ENCODE peak calls at places on chromosomes 13 and 19, in four cellular contexts. K, B, T and L are unnamed samples.

GRCh38 chr19:33796164-33797100 is at the start of gene KCTD15:
- DNase-seq in K (peak), B (peak), T (peak), L (peak)

GRCh38 chr19:35090160-35090794 is 25.3 kb upstream of the FXYD3 start:
- DNase-seq in K (peak), B (peak), T (peak), L (no peak)

GRCh38 chr13:78978381-78978998 is 319.5 kb upstream of the OBI1 start:
- DNase-seq in B (no peak), K (peak), T (peak), L (peak)

GRCh38 chr19:32407004-32407992 is 1.7 kb downstream of the DPY19L3 start:
- DNase-seq in T (peak), B (no peak), K (peak), L (no peak)

GRCh38 chr13:60226507-60226906 is 62.8 kb upstream of the DIAPH3 start:
- DNase-seq in T (peak), K (peak), B (no peak), L (no peak)

GRCh38 chr19:28327905-28328304 is 885.0 kb downstream of the UQCRFS1 start:
- DNase-seq in T (no peak), B (no peak), K (no peak), L (no peak)

GRCh38 chr13:61727714-61728275 is 312.1 kb upstream of the PCDH20 start:
- DNase-seq in T (no peak), B (no peak), K (no peak), L (no peak)

GRCh38 chr13:40377783-40378182 is 288.7 kb downstream of the FOXO1 start:
- DNase-seq in T (no peak), B (no peak), K (no peak), L (no peak)

GRCh38 chr19:7631577-7631976 is 1.9 kb downstream of the PCP2 start:
- DNase-seq in B (no peak), T (no peak), K (no peak), L (no peak)

GRCh38 chr13:80360298-80360827 is 19.4 kb upstream of the SPRY2 start:
- DNase-seq in B (no peak), T (no peak), K (no peak), L (no peak)

GRCh38 chr13:101618440-101619187 is 166.1 kb downstream of the ITGBL1 start:
- DNase-seq in K (no peak), B (no peak), T (no peak), L (no peak)

GRCh38 chr13:54210397-54211050 is 1181.9 kb downstream of the OLFM4 start:
- DNase-seq in T (no peak), K (no peak), B (no peak), L (no peak)

GRCh38 chr13:31638577-31638976 is 100.7 kb upstream of the RXFP2 start:
- DNase-seq in T (no peak), B (no peak), K (no peak), L (no peak)

GRCh38 chr13:33326246-33326645 is 40.7 kb upstream of the STARD13 start:
- DNase-seq in T (no peak), B (no peak), K (no peak), L (no peak)

GRCh38 chr13:65605386-65605785 is 1624.8 kb downstream of the PCDH9 start:
- DNase-seq in B (no peak), K (no peak), T (no peak), L (no peak)

GRCh38 chr19:1130801-1131717 is 27.3 kb downstream of the GPX4 start:
- DNase-seq in T (no peak), K (no peak), B (no peak), L (no peak)

GRCh38 chr19:47494729-47495128 is 10.7 kb upstream of the KPTN start:
- DNase-seq in K (peak), T (no peak), B (no peak), L (no peak)

GRCh38 chr13:95858286-95859075 is 181.5 kb downstream of the DNAJC3 start:
- DNase-seq in B (no peak), T (no peak), K (no peak), L (no peak)

GRCh38 chr13:109400625-109401257 is 385.6 kb downstream of the IRS2 start:
- DNase-seq in B (no peak), K (peak), T (no peak), L (no peak)

GRCh38 chr13:108903613-108904012 is 274.2 kb downstream of the MYO16 start:
- DNase-seq in T (no peak), K (no peak), B (no peak), L (no peak)

GRCh38 chr19:49210901-49211451 is 53.4 kb downstream of the TRPM4 start:
- DNase-seq in K (no peak), T (no peak), B (no peak), L (no peak)

GRCh38 chr19:15911599-15912237 is 13.8 kb upstream of the CYP4F2 start:
- DNase-seq in B (no peak), K (no peak), T (no peak), L (no peak)

GRCh38 chr13:51801631-51802099 is 2.3 kb downstream of the DHRS12 start:
- DNase-seq in K (peak), B (no peak), T (no peak), L (no peak)

GRCh38 chr19:10290876-10291553 is 1.3 kb downstream of the ICAM5 start:
- DNase-seq in T (peak), K (peak), B (peak), L (peak)

GRCh38 chr13:94128430-94128829 is 351.1 kb downstream of the DCT start:
- DNase-seq in T (no peak), K (no peak), B (no peak), L (no peak)

GRCh38 chr13:65112123-65113075 is 2117.7 kb downstream of the PCDH9 start:
- DNase-seq in B (no peak), K (no peak), T (no peak), L (no peak)

GRCh38 chr13:24925318-24926231 is 161.6 kb downstream of the RNF17 start:
- DNase-seq in T (no peak), K (no peak), B (no peak), L (no peak)

GRCh38 chr13:24923305-24923640 is 159.3 kb downstream of the RNF17 start:
- DNase-seq in K (peak), B (no peak), T (no peak), L (peak)

GRCh38 chr13:24921881-24922280 is 157.9 kb downstream of the RNF17 start:
- DNase-seq in K (no peak), T (no peak), B (no peak), L (no peak)

GRCh38 chr13:24921003-24921402 is 157.0 kb downstream of the RNF17 start:
- DNase-seq in B (no peak), K (no peak), T (no peak), L (no peak)

DNA sequence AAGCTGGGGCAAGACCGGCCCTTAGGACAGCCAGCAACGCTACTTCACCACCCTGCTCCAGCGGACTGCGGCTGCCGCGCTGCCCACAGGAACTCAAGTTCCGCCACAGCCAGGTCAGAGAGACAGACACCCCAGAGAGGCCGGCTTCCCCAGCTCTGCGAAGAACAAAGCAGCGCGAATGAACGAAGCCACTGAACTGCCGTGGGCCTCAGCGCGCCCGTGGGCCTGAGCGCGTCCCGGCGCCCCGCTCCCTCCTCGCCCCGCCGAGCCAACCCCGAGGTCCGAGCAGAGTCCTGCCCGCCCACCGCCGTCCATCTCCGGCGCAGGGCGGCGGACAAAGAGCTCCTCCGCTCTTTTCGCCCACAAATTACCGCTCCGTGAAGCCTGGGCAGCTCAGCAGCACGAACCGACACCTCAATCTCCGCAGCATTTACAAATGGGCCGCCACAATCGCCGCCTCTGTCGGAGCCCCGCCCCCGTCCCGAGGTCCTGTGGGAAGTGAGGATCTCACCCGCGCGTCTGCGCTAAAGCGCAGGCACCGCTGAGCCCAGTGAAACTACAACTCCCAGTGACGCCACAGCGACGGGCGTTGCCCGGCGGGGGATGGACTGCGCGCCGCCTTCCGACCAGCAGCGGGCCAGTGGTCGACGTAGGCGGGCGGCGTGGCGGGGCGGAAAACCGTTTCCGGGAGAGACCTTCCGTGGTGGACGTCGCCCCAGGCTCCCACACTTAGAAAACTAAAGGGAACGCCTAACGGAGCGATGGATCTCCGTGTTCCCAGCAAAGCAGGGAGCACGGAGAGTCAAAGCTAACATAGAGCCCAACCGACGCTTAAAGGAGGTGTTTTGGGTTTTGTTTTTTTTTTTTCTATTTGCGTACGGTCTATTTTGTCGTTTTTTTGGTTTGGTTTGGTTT is 158.7 kb downstream of the RNF17 start:
- DNase-seq in K (peak), B (peak), T (peak), L (peak)
- TF ChIP-seq CTCF in K (peak), B (no peak), T (no peak), L (no peak)

DNA sequence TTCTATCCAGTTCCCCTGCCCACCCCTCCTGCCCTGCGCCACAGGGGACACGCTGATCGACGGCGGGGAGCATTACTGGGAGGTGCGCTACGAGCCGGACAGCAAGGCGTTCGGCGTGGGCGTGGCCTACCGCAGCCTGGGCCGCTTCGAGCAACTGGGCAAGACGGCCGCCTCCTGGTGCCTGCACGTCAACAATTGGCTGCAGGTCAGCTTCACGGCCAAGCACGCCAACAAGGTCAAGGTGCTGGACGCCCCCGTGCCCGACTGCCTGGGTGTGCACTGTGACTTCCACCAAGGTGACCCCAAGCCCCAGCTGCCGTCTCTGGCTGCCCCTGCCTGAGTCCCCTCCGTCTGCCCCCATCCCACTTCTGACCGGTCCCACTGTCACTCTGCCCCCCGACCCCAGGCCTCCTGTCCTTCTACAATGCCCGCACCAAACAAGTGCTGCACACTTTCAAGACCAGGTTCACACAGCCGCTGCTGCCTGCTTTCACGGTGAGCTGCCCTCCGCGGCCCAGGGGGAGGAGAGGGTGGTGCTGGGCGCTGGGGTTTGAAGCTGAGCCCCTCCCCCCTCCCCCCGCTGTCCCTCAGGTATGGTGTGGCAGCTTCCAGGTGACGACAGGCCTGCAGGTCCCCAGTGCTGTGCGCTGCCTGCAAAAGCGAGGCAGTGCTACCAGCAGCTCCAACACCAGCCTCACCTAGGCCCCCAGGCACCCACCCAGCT is 15.5 kb downstream of the STAP2 start:
- DNase-seq in T (no peak), B (no peak), K (no peak), L (no peak)
- TF ChIP-seq GABPA in T (no peak), B (no peak), K (no peak), L (no peak)

GRCh38 chr19:44943801-44944249 is 1.8 kb downstream of the APOC4 start:
- DNase-seq in B (no peak), K (no peak), T (peak), L (peak)
- TF ChIP-seq CTCF in B (no peak), K (no peak), T (peak), L (no peak)

GRCh38 chr13:41599619-41600018 is 142.3 kb downstream of the RGCC start:
- DNase-seq in T (no peak), B (no peak), K (no peak), L (no peak)
- TF ChIP-seq GABPA in T (no peak), B (no peak), K (no peak), L (no peak)

DNA sequence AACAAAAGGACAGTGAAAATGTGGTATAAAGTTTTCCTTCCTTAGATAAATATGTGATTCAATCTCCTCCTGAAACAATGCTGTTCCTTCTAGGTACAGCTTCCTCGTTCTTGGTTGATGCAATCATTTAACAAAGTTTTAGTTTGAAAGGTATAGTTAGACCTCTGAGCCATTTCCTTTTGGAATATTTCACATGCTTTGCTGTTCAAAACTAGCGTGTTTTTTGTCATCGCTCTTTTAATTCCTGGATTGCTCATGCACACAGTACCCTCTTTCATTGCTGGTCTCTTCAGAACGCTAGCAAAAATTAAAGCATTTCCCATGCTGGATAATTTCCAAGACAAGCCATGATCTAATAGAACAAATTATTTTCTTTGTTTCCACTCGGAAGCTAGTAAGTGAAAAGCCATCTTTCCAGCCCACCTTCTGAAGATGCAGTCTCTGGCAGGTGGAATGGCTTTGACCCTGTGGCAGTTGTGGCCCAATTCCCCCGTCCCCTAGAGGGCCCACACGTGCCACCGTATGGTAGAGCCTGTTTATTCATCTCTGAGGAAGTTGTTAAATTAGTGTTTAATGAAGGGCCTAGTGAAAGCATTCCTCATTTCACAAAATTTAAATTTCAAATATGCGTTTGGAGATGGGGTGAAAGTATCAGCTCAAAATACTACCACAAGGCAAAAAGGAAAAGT is 1040.6 kb upstream of the SLC10A2 start:
- DNase-seq in T (no peak), B (peak), K (no peak), L (peak)
- TF ChIP-seq CTCF in T (no peak), B (peak), K (peak), L (no peak)

GRCh38 chr13:44815507-44816074 is 173.7 kb downstream of the NUFIP1 start:
- DNase-seq in K (no peak), T (no peak), B (no peak), L (no peak)
- TF ChIP-seq GABPA in K (no peak), T (no peak), B (no peak), L (no peak)

DNA sequence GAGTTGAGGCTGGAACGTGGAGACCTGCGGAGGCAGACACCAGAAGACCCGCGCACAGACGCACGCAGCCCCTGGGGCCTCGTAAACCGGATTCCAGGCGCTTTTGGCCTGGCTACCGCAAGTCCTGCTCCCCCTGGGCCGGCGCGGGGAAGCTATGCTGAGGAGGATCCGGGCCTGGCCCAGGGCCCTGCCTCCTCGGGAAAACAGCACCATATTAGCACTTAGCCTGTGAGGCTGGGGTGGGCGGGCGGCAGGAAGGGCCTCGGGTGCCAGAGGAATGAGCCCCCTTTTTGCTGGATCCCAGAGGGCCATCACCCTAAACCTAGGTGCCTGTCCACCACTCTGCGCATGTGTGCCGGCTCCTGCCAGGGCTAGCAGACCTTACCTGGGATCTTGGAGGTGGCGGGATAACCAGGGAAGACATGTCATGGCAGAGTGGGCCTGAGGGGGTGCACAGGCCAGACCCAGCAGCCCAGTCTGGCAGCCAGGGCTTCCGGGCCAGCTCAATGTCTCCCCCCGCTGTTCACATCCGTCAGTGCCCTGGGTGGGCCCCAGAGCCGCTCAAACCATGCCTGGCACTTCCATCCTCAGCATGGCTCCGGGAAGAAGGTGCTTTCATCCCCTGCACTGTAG is 7.3 kb downstream of the ELOF1 start:
- DNase-seq in T (peak), B (peak), K (peak), L (no peak)
- TF ChIP-seq CTCF in T (peak), B (peak), K (peak), L (no peak)

GRCh38 chr19:4538601-4538954 is 1.3 kb downstream of the LRG1 start:
- DNase-seq in B (no peak), K (no peak), T (no peak), L (no peak)
- TF ChIP-seq GABPA in B (no peak), K (no peak), T (no peak), L (no peak)

GRCh38 chr19:57949296-57949695 is 1.8 kb upstream of the ZNF256 start:
- DNase-seq in B (no peak), T (no peak), K (no peak), L (no peak)

GRCh38 chr19:57947088-57947418 is 453 bp downstream of the ZNF256 start:
- DNase-seq in B (no peak), K (no peak), T (no peak), L (no peak)

GRCh38 chr19:57949702-57950101 is 2.2 kb upstream of the ZNF256 start:
- DNase-seq in K (no peak), B (no peak), T (no peak), L (no peak)

GRCh38 chr19:57946316-57946715 is 1.2 kb downstream of the ZNF256 start:
- DNase-seq in K (no peak), T (no peak), B (no peak), L (peak)

GRCh38 chr19:57947419-57948134 is at the start of gene ZNF256:
- DNase-seq in B (peak), T (peak), K (peak), L (peak)
- TF ChIP-seq CTCF in B (peak), T (peak), K (peak), L (peak)